ENCODE peak calls at places on chromosomes 1 and 21, in seven cellular contexts. H is AG08395; O is HS-27A; Y is midbrain; F is cardiac fibroblast; V is effector CD4-positive, alpha-beta T cell; W is activated CD4-positive, alpha-beta T cell treated with anti-CD3 and anti-CD28 coated beads, Interleukin-2, amount 10 ng/mL, durations not matched to agents 7 days and 5 days. N is an unnamed sample.

GRCh38 chr1:41365320-41365633 is 4.0 kb downstream of the FOXO6 start:
- DNase-seq in H (no peak), O (no peak), Y (no peak), F (no peak), V (no peak), W (no peak), N (no peak)

GRCh38 chr1:165717918-165718515 is 19.7 kb upstream of the ALDH9A1 start:
- DNase-seq in H (peak), O (no peak), Y (peak), F (peak), V (peak), W (peak), N (peak)

GRCh38 chr1:18945401-18945849 is 11.1 kb downstream of the IFFO2 start:
- DNase-seq in H (no peak), O (no peak), Y (peak), F (peak), V (no peak), W (no peak), N (no peak)

GRCh38 chr1:216531308-216532239 is 108.3 kb upstream of the USH2A start:
- DNase-seq in H (peak), O (no peak), Y (no peak), F (peak), V (no peak), W (no peak), N (peak)

GRCh38 chr1:47783638-47784293 is 213.4 kb downstream of the TRABD2B start:
- DNase-seq in H (no peak), O (no peak), Y (no peak), F (no peak), V (no peak), W (no peak), N (no peak)

GRCh38 chr21:24729568-24729967 is 877.7 kb downstream of the MRPL39 start:
- DNase-seq in H (no peak), O (no peak), Y (no peak), F (no peak), V (no peak), W (no peak), N (no peak)

GRCh38 chr1:75132421-75133381 is 1.5 kb upstream of the LHX8 start:
- DNase-seq in H (no peak), O (no peak), Y (no peak), F (no peak), V (no peak), W (no peak), N (no peak)

GRCh38 chr21:34534522-34534921 is 22.5 kb upstream of the KCNE1 start:
- DNase-seq in H (peak), O (no peak), Y (peak), F (peak), V (no peak), W (no peak), N (no peak)

GRCh38 chr1:112251766-112252506 is 144.1 kb upstream of the CTTNBP2NL start:
- DNase-seq in H (peak), O (peak), Y (no peak), F (peak), V (no peak), W (no peak), N (peak)

GRCh38 chr1:91844862-91845528 is 41.0 kb downstream of the TGFBR3 start:
- DNase-seq in H (peak), O (peak), Y (no peak), F (peak), V (no peak), W (no peak), N (peak)

GRCh38 chr1:113058861-113059441 is 14.0 kb upstream of the LRIG2 start:
- DNase-seq in H (no peak), O (no peak), Y (no peak), F (no peak), V (no peak), W (no peak), N (no peak)

GRCh38 chr1:204206121-204206520 is 7.7 kb downstream of the GOLT1A start:
- DNase-seq in H (peak), O (no peak), Y (no peak), F (peak), V (no peak), W (no peak), N (peak)

GRCh38 chr21:36330904-36331303 is 10.9 kb downstream of the MORC3 start:
- DNase-seq in H (peak), O (no peak), Y (peak), F (peak), V (peak), W (peak), N (peak)

GRCh38 chr1:92791487-92792058 is 6.7 kb upstream of the EVI5 start:
- DNase-seq in H (no peak), O (no peak), Y (no peak), F (no peak), V (no peak), W (no peak), N (no peak)

GRCh38 chr1:30409476-30410152 is 313.8 kb downstream of the MATN1 start:
- DNase-seq in H (peak), O (no peak), Y (no peak), F (no peak), V (no peak), W (no peak), N (peak)

GRCh38 chr1:212606734-212607205 is 1.8 kb upstream of the ATF3 start:
- DNase-seq in H (no peak), O (no peak), Y (no peak), F (no peak), V (peak), W (peak), N (peak)

GRCh38 chr1:19156676-19157075 is 53.4 kb downstream of the UBR4 start:
- DNase-seq in H (peak), O (no peak), Y (peak), F (peak), V (no peak), W (no peak), N (no peak)

N was measured in GM03348.